ENCODE peak calls at places on chromosomes 1 and 21, in four cellular contexts. Y is fibroblast of lung, W is breast epithelium, O is T-helper 9 cell. F is an unnamed sample.

GRCh38 chr1:107251839-107252238 is 111.0 kb downstream of the NTNG1 start:
- DNase-seq in Y (no peak), O (no peak), W (no peak), F (no peak)

GRCh38 chr1:151815716-151816327 is 10.6 kb upstream of the LINGO4 start:
- DNase-seq in Y (no peak), W (no peak), O (peak), F (no peak)

GRCh38 chr21:36929622-36930021 is 36.8 kb downstream of the HLCS start:
- DNase-seq in O (no peak), Y (peak), W (no peak), F (peak)

GRCh38 chr1:28112388-28113311 is 24.2 kb upstream of the EYA3 start:
- DNase-seq in W (no peak), Y (peak), O (no peak), F (peak)

GRCh38 chr1:73593379-73593778 is 604.6 kb downstream of the LRRIQ3 start:
- DNase-seq in W (peak), Y (peak), O (no peak), F (peak)

GRCh38 chr1:50775740-50776139 is 184.3 kb downstream of the FAF1 start:
- DNase-seq in Y (no peak), W (no peak), O (no peak), F (no peak)

GRCh38 chr1:24555591-24556413 is at the start of gene NCMAP:
- DNase-seq in Y (no peak), O (peak), W (peak), F (no peak)

GRCh38 chr1:161131721-161132409 is 602 bp downstream of the DEDD start:
- DNase-seq in W (no peak), Y (peak), O (no peak), F (peak)

GRCh38 chr1:61253059-61253735 is 170.8 kb downstream of the NFIA start:
- DNase-seq in O (no peak), Y (peak), W (peak), F (no peak)